ENCODE peak calls at places on chromosomes 3 and 15, in six cellular contexts. U is HCT116; N is Daoy; W is stimulated activated naive CD8-positive, alpha-beta T cell treated with anti-CD3 and anti-CD28 coated beads, Interleukin-15, Interleukin-2, amounts not matched to agents 100 U/mL and 50 U/mL, for 24 hours; M is stimulated activated CD8-positive, alpha-beta memory T cell treated with anti-CD3 and anti-CD28 coated beads, Interleukin-2, amount 100 ng/mL, for 48 hours; A is fibroblast of the conjunctiva. J is an unnamed sample.
A peak's percentile ranks its signal among the peaks of the same experiment; 100 is the strongest.

GRCh38 chr15:101641894-101642293 is 10.3 kb downstream of the TM2D3 start:
- DNase-seq in W (no peak), U (no peak), A (no peak), M (no peak), N (no peak), J (peak; percentile 9)

GRCh38 chr15:29312387-29312786 is 42.8 kb upstream of the NSMCE3 start:
- DNase-seq in N (no peak), W (no peak), M (no peak), U (no peak), A (peak; percentile 1), J (peak; percentile 16)

GRCh38 chr15:74543583-74543982 is 2.6 kb downstream of the ARID3B start:
- DNase-seq in W (peak; percentile 13), U (no peak), M (no peak), A (no peak), N (no peak), J (no peak)

GRCh38 chr3:184186902-184187207 is 856 bp downstream of the ABCF3 start:
- DNase-seq in M (no peak), A (no peak), W (no peak), U (no peak), N (no peak), J (no peak)

GRCh38 chr3:46409735-46410489 is 2.9 kb downstream of the CCRL2 start:
- DNase-seq in M (no peak), U (no peak), N (no peak), A (no peak), W (no peak), J (no peak)

GRCh38 chr3:194879991-194880939 is 194.6 kb downstream of the FAM43A start:
- DNase-seq in A (no peak), M (no peak), U (no peak), W (no peak), N (peak; percentile 60), J (no peak)

GRCh38 chr3:183244219-183244618 is 8.8 kb upstream of the B3GNT5 start:
- DNase-seq in W (no peak), N (peak; percentile 78), M (no peak), U (no peak), A (no peak), J (peak; percentile 57)

GRCh38 chr3:190862209-190863118 is at the start of gene GMNC:
- DNase-seq in A (peak; percentile 10), W (peak; percentile 28), M (peak; percentile 15), U (peak; percentile 82), N (peak; percentile 84), J (peak; percentile 71)

GRCh38 chr3:159416854-159417253 is 571.8 kb upstream of the IL12A start:
- DNase-seq in U (no peak), A (no peak), M (no peak), W (no peak), N (peak; percentile 13), J (no peak)

GRCh38 chr15:50665938-50666337 is 20.7 kb downstream of the TRPM7 start:
- DNase-seq in W (no peak), N (no peak), M (no peak), A (no peak), U (no peak), J (no peak)

GRCh38 chr15:75153084-75153483 is 48.6 kb upstream of the C15orf39 start:
- DNase-seq in A (peak; percentile 28), N (peak; percentile 25), M (no peak), W (no peak), U (peak; percentile 73), J (no peak)

GRCh38 chr15:43939070-43939469 is 112.3 kb downstream of the WDR76 start:
- DNase-seq in U (peak; percentile 12), A (no peak), W (peak; percentile 53), M (no peak), N (no peak), J (no peak)